ENCODE peak calls at places on chromosomes 4 and X, in seven cellular contexts. M is epithelial cell of esophagus; P is GM12878; U is activated CD8-positive, alpha-beta T cell treated with anti-CD3 and anti-CD28 coated beads for 36 hours; X is AG10803; C is HFF-Myc; Q is mammary epithelial cell. J is an unnamed sample.

GRCh38 chrX:8721536-8721935 is 10.4 kb downstream of the ANOS1 start:
- DNase-seq in C (no peak), X (no peak), P (no peak), M (no peak), U (no peak), Q (no peak), J (no peak)

GRCh38 chr4:112230879-112231778 is 458 bp upstream of the AP1AR start:
- DNase-seq in U (peak), Q (peak), M (peak), C (peak), P (peak), X (peak), J (peak)

GRCh38 chr4:173231916-173232315 is 63.3 kb downstream of the GALNT7 start:
- DNase-seq in P (no peak), X (peak), U (no peak), M (peak), C (no peak), Q (peak), J (no peak)

GRCh38 chr4:48967101-48967500 is 19.0 kb upstream of the CWH43 start:
- DNase-seq in U (no peak), P (no peak), C (no peak), Q (peak), X (no peak), M (no peak), J (no peak)

GRCh38 chr4:67520141-67520540 is 25.2 kb downstream of the CENPC start:
- DNase-seq in Q (no peak), X (no peak), U (no peak), C (no peak), M (no peak), P (no peak), J (no peak)

GRCh38 chr4:145341381-145341780 is 140.3 kb upstream of the SMAD1 start:
- DNase-seq in M (no peak), Q (no peak), C (no peak), U (no peak), X (no peak), P (no peak), J (no peak)

GRCh38 chrX:107970073-107970472 is 12.1 kb downstream of the TEX13B start:
- DNase-seq in X (no peak), U (no peak), Q (no peak), P (no peak), C (no peak), M (no peak), J (no peak)

GRCh38 chr4:76745264-76745663 is 152.7 kb downstream of the SOWAHB start:
- DNase-seq in Q (no peak), X (peak), M (peak), C (no peak), U (no peak), P (no peak), J (no peak)

GRCh38 chr4:38924266-38924827 is 56.7 kb downstream of the FAM114A1 start:
- DNase-seq in P (no peak), M (no peak), X (no peak), C (no peak), U (no peak), Q (no peak), J (no peak)

GRCh38 chrX:52271212-52271611 is 86.5 kb downstream of the MAGED4 start:
- DNase-seq in C (no peak), U (peak), X (peak), P (no peak), M (peak), Q (peak), J (no peak)

GRCh38 chr4:98509641-98510170 is 148.7 kb downstream of the TSPAN5 start:
- DNase-seq in X (no peak), P (no peak), Q (no peak), C (no peak), U (no peak), M (no peak), J (no peak)

GRCh38 chrX:115679460-115679859 is 118.5 kb downstream of the PLS3 start:
- DNase-seq in M (peak), U (no peak), Q (peak), P (no peak), X (peak), C (no peak), J (peak)

GRCh38 chrX:119399772-119400101 is 601 bp downstream of the SLC25A43 start:
- DNase-seq in Q (no peak), M (no peak), C (no peak), U (no peak), P (no peak), X (peak), J (no peak)

GRCh38 chr4:43776371-43776770 is 672.2 kb downstream of the KCTD8 start:
- DNase-seq in M (peak), X (no peak), Q (no peak), C (no peak), P (no peak), U (no peak), J (peak)
- TF ChIP-seq CTCF in M (peak), X (no peak), Q (peak), C (no peak), P (no peak), U (peak), J (peak)

GRCh38 chrX:46376246-46376885 is 168.9 kb downstream of the ZNF674 start:
- DNase-seq in U (peak), X (peak), P (no peak), M (peak), Q (peak), C (peak), J (peak)
- TF ChIP-seq CTCF in U (peak), X (peak), P (no peak), M (peak), Q (peak), C (peak), J (no peak)

DNA sequence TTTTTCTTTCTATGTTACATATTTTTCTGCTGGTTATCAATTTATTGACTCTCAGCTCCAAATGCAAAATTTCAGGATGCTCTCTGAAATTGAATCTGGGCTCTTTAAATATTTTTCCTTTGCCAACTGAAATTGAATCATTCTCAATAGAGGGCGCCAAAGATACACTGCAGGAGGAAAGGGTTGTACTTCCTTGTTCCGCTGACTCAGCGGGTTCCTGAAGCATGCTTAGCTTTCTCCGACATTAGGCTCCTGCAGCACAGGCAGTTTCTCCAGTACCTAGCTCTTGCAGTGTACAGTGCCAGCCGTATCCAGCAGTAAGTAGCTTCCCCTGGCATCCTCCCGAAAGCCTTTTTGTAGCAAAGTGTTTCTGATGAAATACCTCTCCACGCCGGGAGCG is 28.8 kb upstream of the CFAP47 start:
- DNase-seq in X (no peak), M (peak), P (no peak), C (no peak), Q (peak), U (peak), J (peak)
- TF ChIP-seq CTCF in X (no peak), M (peak), P (peak), C (no peak), Q (peak), U (no peak), J (no peak)

GRCh38 chrX:63761639-63762038 is 23.4 kb downstream of the ARHGEF9 start:
- DNase-seq in P (peak), C (no peak), Q (no peak), U (no peak), X (no peak), M (peak), J (no peak)
- TF ChIP-seq CTCF in P (no peak), C (no peak), Q (peak), U (peak), X (no peak), M (no peak), J (peak)

GRCh38 chr4:154687840-154688239 is 56.0 kb upstream of the LRAT start:
- DNase-seq in P (no peak), M (no peak), C (no peak), U (no peak), X (no peak), Q (no peak), J (no peak)

GRCh38 chr4:154691229-154691628 is 52.6 kb upstream of the LRAT start:
- DNase-seq in P (no peak), X (peak), C (no peak), M (no peak), U (no peak), Q (no peak), J (no peak)

GRCh38 chr4:154692311-154692818 is 51.4 kb upstream of the LRAT start:
- DNase-seq in C (no peak), M (no peak), P (no peak), Q (no peak), X (no peak), U (no peak), J (no peak)

GRCh38 chr4:154683956-154684681 is 59.7 kb upstream of the LRAT start:
- DNase-seq in C (no peak), P (no peak), Q (no peak), X (no peak), U (no peak), M (no peak), J (no peak)

GRCh38 chr4:154686838-154687237 is 57.0 kb upstream of the LRAT start:
- DNase-seq in P (no peak), M (peak), U (no peak), Q (peak), X (no peak), C (no peak), J (no peak)
- TF ChIP-seq CTCF in P (no peak), M (peak), U (no peak), Q (peak), X (peak), C (no peak), J (no peak)

DNA sequence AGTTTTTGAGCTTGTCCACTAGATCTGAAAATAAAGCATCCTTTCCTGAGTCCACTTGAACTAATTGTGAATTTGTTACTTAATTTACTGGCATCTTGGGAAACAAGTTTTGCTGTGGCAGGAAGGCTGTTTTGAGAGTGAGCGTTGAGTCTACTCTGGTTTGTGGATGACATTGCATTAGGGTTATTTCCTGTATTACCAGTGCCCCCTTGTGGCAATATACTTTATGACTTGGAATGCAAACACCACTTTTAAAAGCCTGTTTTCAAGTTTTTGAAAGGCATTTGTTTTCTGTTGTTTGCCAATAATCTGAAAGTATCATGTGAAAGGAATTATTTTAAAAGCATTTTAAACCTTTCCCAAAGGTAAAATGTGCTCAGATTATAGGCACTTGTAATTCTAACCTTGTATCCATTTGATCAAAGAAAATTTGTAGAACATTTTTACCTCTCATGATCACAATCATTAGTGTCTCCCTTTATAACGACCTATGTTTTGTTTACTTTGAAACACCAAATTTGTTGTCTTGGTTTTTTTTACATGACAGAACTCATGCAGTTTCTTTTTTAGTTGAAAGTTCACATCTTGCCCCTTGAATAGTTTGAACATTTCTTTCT is 18.0 kb upstream of the CYP2U1 start:
- DNase-seq in P (no peak), C (no peak), X (peak), Q (peak), U (peak), M (peak), J (peak)
- TF ChIP-seq CTCF in P (peak), C (peak), X (peak), Q (peak), U (peak), M (peak), J (peak)

GRCh38 chr4:90641856-90642599 is 514.8 kb downstream of the CCSER1 start:
- DNase-seq in M (peak), C (no peak), P (no peak), X (no peak), U (no peak), Q (no peak), J (no peak)
- TF ChIP-seq CTCF in M (no peak), C (no peak), P (no peak), X (no peak), U (no peak), Q (no peak), J (no peak)

GRCh38 chr4:2963185-2964076 is at the start of the genes GRK4 and NOP14:
- DNase-seq in C (peak), X (peak), Q (peak), P (peak), M (peak), U (peak), J (peak)
- TF ChIP-seq CTCF in C (peak), X (no peak), Q (peak), P (peak), M (no peak), U (no peak), J (peak)

DNA sequence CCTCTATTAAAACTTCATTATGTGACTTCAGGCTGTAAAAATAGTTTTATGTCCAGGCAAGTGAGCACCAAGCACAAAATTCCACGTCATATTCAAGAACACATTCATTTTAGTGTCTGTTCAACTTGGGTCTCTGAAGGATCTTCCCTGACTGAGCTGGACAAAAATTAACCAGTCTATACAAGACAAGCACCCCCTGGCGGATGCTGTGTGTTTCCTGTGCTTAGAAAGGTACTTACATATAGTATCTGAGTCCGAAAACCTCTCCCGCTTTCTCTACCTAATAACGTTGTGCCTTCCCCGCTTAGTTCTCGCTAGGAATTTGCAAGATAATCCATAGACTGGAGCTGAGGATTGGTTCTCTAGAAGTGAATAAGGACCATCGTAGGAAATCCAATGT is 2214.5 kb upstream of the TENM3 start:
- DNase-seq in P (peak), M (peak), U (peak), X (no peak), Q (peak), C (no peak), J (no peak)
- TF ChIP-seq CTCF in P (peak), M (peak), U (no peak), X (no peak), Q (peak), C (no peak), J (peak)

J was measured in GM10248.